ENCODE peak calls at places on chromosomes 16 and 17, in ten cellular contexts. Y is astrocyte of the cerebellum; I is activated gamma-delta T cell treated with Interleukin-2 at 50 U/mL for 16 hours; V is ACHN; Q is NCI-H2081; W is T-cell; N is stimulated activated CD4-positive, alpha-beta T cell treated with anti-CD3 and anti-CD28 coated beads, Interleukin-1b, Interleukin-23, amount 100 ng/mL, for 24 hours; F is stimulated activated naive CD8-positive, alpha-beta T cell treated with anti-CD3 and anti-CD28 coated beads, Interleukin-15, Interleukin-2, amounts not matched to agents 100 U/mL and 50 U/mL, for 24 hours; E is NCI-H1436; P is mesendoderm. R is an unnamed sample.

GRCh38 chr17:45432405-45433113 is at the start of gene ARHGAP27:
- DNase-seq in Y (no peak), I (no peak), V (no peak), Q (no peak), W (no peak), N (no peak), F (peak; percentile 31), E (no peak), P (peak; percentile 49), R (no peak)

GRCh38 chr16:57447142-57447962 is at the start of the genes CIAPIN1 and COQ9:
- DNase-seq in Y (peak; percentile 80), I (peak; percentile 89), V (peak; percentile 97), Q (peak; percentile 88), W (peak; percentile 92), N (peak; percentile 88), F (peak; percentile 93), E (peak; percentile 95), P (peak; percentile 97), R (peak; percentile 73)

GRCh38 chr17:19370493-19370960 is 7.8 kb upstream of the MAPK7 start:
- DNase-seq in Y (no peak), I (no peak), V (no peak), Q (no peak), W (no peak), N (no peak), F (peak; percentile 33), E (no peak), P (no peak), R (no peak)

GRCh38 chr17:58100506-58100905 is 17.3 kb downstream of the DYNLL2 start:
- DNase-seq in Y (no peak), I (no peak), V (no peak), Q (no peak), W (no peak), N (no peak), F (no peak), E (no peak), P (no peak), R (no peak)

GRCh38 chr17:55693244-55694216 is 29.1 kb downstream of the TMEM100 start:
- DNase-seq in Y (no peak), I (no peak), V (no peak), Q (no peak), W (no peak), N (no peak), F (no peak), E (no peak), P (no peak), R (no peak)

GRCh38 chr17:78748730-78749317 is 33.2 kb downstream of the CYTH1 start:
- DNase-seq in Y (no peak), I (peak; percentile 77), V (no peak), Q (no peak), W (peak; percentile 77), N (peak; percentile 55), F (peak; percentile 75), E (no peak), P (no peak), R (no peak)

GRCh38 chr16:11748404-11749254 is 6.0 kb upstream of the TXNDC11 start:
- DNase-seq in Y (no peak), I (no peak), V (no peak), Q (no peak), W (no peak), N (no peak), F (no peak), E (no peak), P (peak; percentile 28), R (no peak)

GRCh38 chr16:75011634-75012307 is 12.9 kb downstream of the ZNRF1 start:
- DNase-seq in Y (peak; percentile 86), I (no peak), V (peak; percentile 23), Q (no peak), W (no peak), N (peak; percentile 44), F (peak; percentile 54), E (no peak), P (no peak), R (peak; percentile 15)

GRCh38 chr16:25256821-25257503 is 683 bp downstream of the ZKSCAN2 start:
- DNase-seq in Y (no peak), I (no peak), V (peak; percentile 49), Q (peak; percentile 15), W (peak; percentile 7), N (no peak), F (peak; percentile 36), E (no peak), P (no peak), R (no peak)